ENCODE peak calls at places on chromosomes 7 and 10, in seven cellular contexts. M, D, N, O, R, Y and B are unnamed samples.

GRCh38 chr7:128003787-128004186 is 27.4 kb downstream of the LRRC4 start:
- DNase-seq in Y (no peak), R (no peak), M (no peak), D (peak), O (no peak), N (no peak), B (no peak)

GRCh38 chr7:140902305-140902953 is 22.3 kb downstream of the BRAF start:
- DNase-seq in Y (no peak), O (no peak), R (no peak), M (no peak), N (no peak), D (no peak), B (no peak)

GRCh38 chr7:82183633-82184032 is 259.9 kb downstream of the CACNA2D1 start:
- DNase-seq in O (no peak), D (no peak), Y (no peak), R (no peak), M (no peak), N (peak), B (peak)

GRCh38 chr7:80681272-80681885 is 42.9 kb downstream of the CD36 start:
- DNase-seq in D (peak), O (no peak), Y (peak), N (peak), M (peak), R (peak), B (peak)

GRCh38 chr7:107742678-107743566 is 1.0 kb upstream of the CBLL1 start:
- DNase-seq in R (peak), M (peak), N (no peak), D (no peak), O (peak), Y (no peak), B (no peak)

GRCh38 chr10:75395171-75395954 is 6.2 kb downstream of the ZNF503 start:
- DNase-seq in O (peak), Y (no peak), D (no peak), N (peak), R (peak), M (peak), B (peak)

GRCh38 chr7:121620953-121621606 is 225.0 kb upstream of the FAM3C start:
- DNase-seq in R (no peak), D (no peak), O (peak), N (no peak), Y (no peak), M (peak), B (no peak)

GRCh38 chr7:35007768-35008167 is 29.5 kb downstream of the DPY19L1 start:
- DNase-seq in D (no peak), Y (no peak), N (no peak), M (no peak), R (no peak), O (no peak), B (no peak)

DNA sequence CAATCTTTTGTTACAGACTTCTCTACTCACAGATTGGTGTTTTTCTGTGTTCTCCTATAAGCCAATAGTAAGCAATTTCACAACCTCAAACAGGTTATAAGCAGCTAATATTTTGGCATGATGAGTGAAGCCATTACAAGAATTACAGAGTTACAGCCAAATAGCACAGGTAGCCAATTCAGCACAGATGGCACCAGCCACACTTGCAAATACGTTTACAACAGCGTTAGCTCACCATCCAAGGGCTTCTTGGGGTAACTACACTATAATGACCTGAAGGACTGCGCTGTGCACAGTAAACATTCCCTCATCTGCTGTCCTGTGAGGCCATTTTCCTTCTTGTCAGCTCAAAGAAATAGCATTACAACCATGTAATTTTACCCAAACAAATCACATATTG is 428.6 kb downstream of the TCERG1L start:
- DNase-seq in R (no peak), M (no peak), O (no peak), D (no peak), Y (no peak), N (no peak), B (no peak)
- H3K27ac ChIP-seq in R (no peak), M (no peak), O (no peak), D (no peak), Y (no peak), N (no peak), B (no peak)

DNA sequence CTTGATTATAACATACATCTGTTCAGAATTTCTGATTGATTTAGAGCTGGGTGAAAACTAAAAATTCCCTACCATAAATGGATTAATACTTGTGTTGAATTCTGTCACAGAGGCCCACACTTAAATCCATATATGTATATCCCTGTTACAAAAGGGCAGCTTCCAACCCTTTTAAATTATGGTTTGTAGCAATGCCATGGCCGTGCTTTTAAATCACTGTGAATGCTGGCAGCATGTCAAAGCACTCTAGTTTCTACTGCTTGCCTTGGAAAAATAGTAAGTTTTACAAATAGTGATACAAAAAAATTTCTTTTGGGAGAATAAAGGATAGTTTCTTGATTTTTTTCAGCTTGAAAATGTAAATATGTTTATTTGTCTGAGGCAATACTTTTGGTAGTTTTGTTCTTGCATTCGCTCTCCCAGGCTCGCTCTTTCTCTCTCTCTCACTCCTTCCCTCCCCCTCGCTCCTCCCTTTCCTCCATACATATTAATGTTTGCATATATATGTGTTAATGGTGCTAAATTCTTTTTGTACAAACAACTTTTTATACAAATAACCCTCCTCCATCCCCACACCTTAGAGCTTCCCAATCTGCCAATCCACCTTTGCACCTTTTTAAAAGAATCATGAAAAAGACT is 29.8 kb downstream of the TES start:
- DNase-seq in N (no peak), D (no peak), R (no peak), Y (no peak), O (no peak), M (no peak), B (no peak)
- TF ChIP-seq EZH2phosphoT487 in N (no peak), D (no peak), R (no peak), Y (no peak), O (no peak), M (no peak), B (no peak)

GRCh38 chr7:97026705-97027426 is 2.2 kb upstream of the DLX5 start:
- DNase-seq in M (no peak), R (no peak), Y (no peak), N (no peak), O (peak), D (no peak), B (no peak)

GRCh38 chr7:97025130-97025499 is 484 bp upstream of the DLX5 start:
- DNase-seq in O (no peak), R (no peak), N (no peak), D (no peak), M (no peak), Y (no peak), B (no peak)

GRCh38 chr7:97027427-97028234 is 3.0 kb upstream of the DLX5 start:
- DNase-seq in N (peak), R (peak), D (peak), O (peak), Y (peak), M (peak), B (peak)

GRCh38 chr7:97024209-97025129 is at the start of gene DLX5:
- DNase-seq in D (no peak), R (peak), M (peak), O (peak), N (peak), Y (no peak), B (peak)

DNA sequence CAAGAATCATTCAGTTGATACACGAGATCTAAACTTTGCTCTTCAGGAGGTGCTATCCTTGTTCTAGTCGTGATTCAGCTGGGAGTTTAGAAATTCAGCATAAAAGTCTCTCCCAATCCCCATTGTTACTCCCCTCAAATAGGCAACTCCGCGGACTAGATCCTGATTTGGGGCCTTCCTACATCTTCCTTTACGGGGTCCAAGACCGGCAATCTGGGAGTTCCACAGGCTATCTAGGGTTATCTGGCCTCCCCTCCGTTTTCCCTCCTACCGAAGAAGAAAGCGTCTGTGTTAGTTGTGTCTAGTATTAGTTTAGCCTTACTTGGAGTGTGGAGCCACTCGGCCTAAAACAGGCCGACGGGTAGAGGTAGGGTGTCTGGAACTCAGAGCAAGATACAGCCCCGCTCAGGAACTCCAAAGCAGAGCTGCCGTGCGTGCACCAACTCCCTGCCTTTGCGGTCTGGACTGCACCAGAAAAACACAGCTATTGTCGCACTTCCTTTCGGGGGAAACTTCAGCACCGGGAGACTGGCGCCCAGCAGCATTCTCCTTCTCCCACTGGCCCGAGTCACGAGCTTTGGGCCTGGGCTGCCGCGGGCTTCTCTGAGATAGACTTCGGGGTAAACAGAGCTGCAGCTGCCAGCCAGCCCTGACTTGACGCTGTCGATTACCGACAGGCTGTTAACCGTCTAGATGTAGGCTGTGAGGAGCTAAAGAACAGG is 1.5 kb upstream of the DLX5 start:
- DNase-seq in M (peak), Y (no peak), O (peak), N (peak), D (no peak), R (no peak), B (no peak)
- TF ChIP-seq EZH2 in M (peak), Y (no peak), O (peak), N (peak), D (no peak), R (peak), B (no peak)

DNA sequence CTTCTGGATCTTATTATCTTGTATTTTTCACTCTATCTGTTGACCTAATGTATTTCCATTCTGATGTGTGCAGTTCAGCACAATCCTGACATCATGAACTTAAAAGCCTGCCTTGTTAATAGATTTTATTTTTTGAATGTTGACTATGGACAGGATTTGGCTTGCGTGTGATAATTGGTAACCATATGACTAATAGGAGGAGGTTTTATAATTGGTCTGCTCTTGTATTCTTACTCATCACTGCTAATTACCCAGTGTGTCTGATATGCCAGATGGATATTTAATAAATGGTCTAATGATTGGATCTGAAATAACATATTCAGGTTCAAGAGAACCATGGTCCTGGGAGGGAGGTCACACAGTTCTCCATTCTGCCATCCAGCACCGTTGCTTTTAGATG is 45.9 kb downstream of the MTURN start:
- DNase-seq in R (no peak), M (no peak), D (no peak), O (no peak), N (no peak), Y (no peak), B (no peak)
- H3K27ac ChIP-seq in R (no peak), M (no peak), D (no peak), O (no peak), N (no peak), Y (no peak), B (no peak)

GRCh38 chr10:116329153-116329552 is 4.9 kb downstream of the CCDC172 start:
- DNase-seq in D (no peak), O (no peak), N (no peak), M (no peak), Y (no peak), R (no peak), B (no peak)

GRCh38 chr10:116324227-116324950 is at the start of gene CCDC172:
- DNase-seq in D (no peak), M (peak), N (no peak), Y (no peak), R (no peak), O (no peak), B (no peak)

GRCh38 chr10:116325987-116326386 is 1.7 kb downstream of the CCDC172 start:
- DNase-seq in D (no peak), R (no peak), N (no peak), Y (no peak), M (no peak), O (no peak), B (no peak)

GRCh38 chr10:116324951-116325635 is 845 bp downstream of the CCDC172 start:
- DNase-seq in Y (no peak), D (no peak), M (peak), R (no peak), N (no peak), O (no peak), B (no peak)
- TF ChIP-seq EZH2phosphoT487 in Y (no peak), D (no peak), M (no peak), R (no peak), N (no peak), O (no peak), B (no peak)